ENCODE peak calls at places on chromosomes 2 and 18, in six cellular contexts. X, R, B, O, I and F are unnamed samples.

GRCh38 chr2:84486436-84487115 is 27.5 kb upstream of the SUCLG1 start:
- DNase-seq in X (no peak), R (no peak), B (no peak), O (peak; percentile 87), I (no peak), F (peak; percentile 49)

GRCh38 chr2:178858896-178859628 is 51.8 kb upstream of the TTN start:
- DNase-seq in X (no peak), R (no peak), B (no peak), O (no peak), I (no peak), F (no peak)

GRCh38 chr18:41917199-41917598 is 37.8 kb upstream of the PIK3C3 start:
- DNase-seq in X (no peak), R (no peak), B (no peak), O (no peak), I (no peak), F (no peak)

GRCh38 chr18:55856191-55856590 is 268.2 kb upstream of the TCF4 start:
- DNase-seq in X (peak; percentile 18), R (no peak), B (no peak), O (no peak), I (peak; percentile 63), F (peak; percentile 64)

GRCh38 chr18:47283476-47283875 is 32.0 kb upstream of the SKOR2 start:
- DNase-seq in X (no peak), R (peak; percentile 1), B (no peak), O (no peak), I (no peak), F (no peak)

GRCh38 chr2:159030674-159031380 is 62.4 kb downstream of the TANC1 start:
- DNase-seq in X (peak; percentile 21), R (no peak), B (no peak), O (peak; percentile 41), I (peak; percentile 60), F (peak; percentile 96)

GRCh38 chr2:150389487-150389886 is 98.0 kb downstream of the RND3 start:
- DNase-seq in X (no peak), R (no peak), B (no peak), O (no peak), I (no peak), F (peak; percentile 17)

GRCh38 chr2:174166261-174166660 is 82.1 kb downstream of the OLA1 start:
- DNase-seq in X (no peak), R (no peak), B (no peak), O (no peak), I (no peak), F (no peak)

GRCh38 chr2:22867921-22868320 is 517.1 kb upstream of the KLHL29 start:
- DNase-seq in X (no peak), R (no peak), B (no peak), O (no peak), I (no peak), F (no peak)

GRCh38 chr2:179049546-179050311 is at the start of gene CCDC141:
- DNase-seq in X (no peak), R (no peak), B (no peak), O (no peak), I (no peak), F (no peak)

GRCh38 chr2:55992465-55992864 is 68.9 kb upstream of the EFEMP1 start:
- DNase-seq in X (peak; percentile 30), R (peak; percentile 99), B (no peak), O (no peak), I (peak; percentile 77), F (peak; percentile 100)

GRCh38 chr2:199659207-199659606 is 191.8 kb downstream of the FTCDNL1 start:
- DNase-seq in X (no peak), R (no peak), B (peak; percentile 68), O (peak; percentile 25), I (peak; percentile 8), F (no peak)

GRCh38 chr2:16218651-16219050 is 278.3 kb downstream of the MYCN start:
- DNase-seq in X (peak; percentile 25), R (no peak), B (no peak), O (peak; percentile 60), I (no peak), F (no peak)

GRCh38 chr18:55522011-55522410 is 66.0 kb downstream of the TCF4 start:
- DNase-seq in X (no peak), R (no peak), B (no peak), O (peak; percentile 35), I (no peak), F (no peak)

GRCh38 chr18:38413202-38413601 is 847.6 kb upstream of the CELF4 start:
- DNase-seq in X (no peak), R (no peak), B (no peak), O (no peak), I (no peak), F (no peak)

GRCh38 chr2:79887747-79888374 is 375.0 kb downstream of the CTNNA2 start:
- DNase-seq in X (peak; percentile 8), R (peak; percentile 2), B (no peak), O (peak; percentile 34), I (peak; percentile 47), F (peak; percentile 26)

GRCh38 chr18:37299471-37300304 is 265.9 kb downstream of the CELF4 start:
- DNase-seq in X (peak; percentile 69), R (peak; percentile 87), B (no peak), O (peak; percentile 81), I (peak; percentile 77), F (peak; percentile 99)

GRCh38 chr2:205754924-205755321 is 72.6 kb downstream of the NRP2 start:
- DNase-seq in X (peak; percentile 66), R (no peak), B (no peak), O (peak; percentile 38), I (no peak), F (no peak)

GRCh38 chr2:168528469-168528868 is 72.4 kb downstream of the CERS6 start:
- DNase-seq in X (no peak), R (no peak), B (no peak), O (no peak), I (no peak), F (no peak)

GRCh38 chr2:205712983-205713531 is 30.8 kb downstream of the NRP2 start:
- DNase-seq in X (no peak), R (no peak), B (no peak), O (no peak), I (no peak), F (no peak)

GRCh38 chr2:241218131-241219029 is 29.9 kb downstream of the ANO7 start:
- DNase-seq in X (peak; percentile 29), R (no peak), B (peak; percentile 92), O (peak; percentile 34), I (no peak), F (no peak)

GRCh38 chr2:169676357-169676756 is 17.8 kb downstream of the CFAP210 start:
- DNase-seq in X (no peak), R (no peak), B (no peak), O (no peak), I (no peak), F (no peak)
- TF ChIP-seq CTCF in X (no peak), R (no peak), B (no peak), O (no peak), I (peak; percentile 9), F (no peak)

GRCh38 chr2:367246-367645 is 79.4 kb upstream of the ALKAL2 start:
- DNase-seq in X (no peak), R (no peak), B (no peak), O (no peak), I (no peak), F (no peak)

GRCh38 chr2:363823-364470 is 76.1 kb upstream of the ALKAL2 start:
- DNase-seq in X (no peak), R (no peak), B (no peak), O (no peak), I (no peak), F (no peak)

GRCh38 chr2:366706-367105 is 78.8 kb upstream of the ALKAL2 start:
- DNase-seq in X (no peak), R (no peak), B (no peak), O (no peak), I (no peak), F (no peak)

GRCh38 chr2:365367-366275 is 77.7 kb upstream of the ALKAL2 start:
- DNase-seq in X (no peak), R (no peak), B (no peak), O (no peak), I (no peak), F (no peak)

DNA sequence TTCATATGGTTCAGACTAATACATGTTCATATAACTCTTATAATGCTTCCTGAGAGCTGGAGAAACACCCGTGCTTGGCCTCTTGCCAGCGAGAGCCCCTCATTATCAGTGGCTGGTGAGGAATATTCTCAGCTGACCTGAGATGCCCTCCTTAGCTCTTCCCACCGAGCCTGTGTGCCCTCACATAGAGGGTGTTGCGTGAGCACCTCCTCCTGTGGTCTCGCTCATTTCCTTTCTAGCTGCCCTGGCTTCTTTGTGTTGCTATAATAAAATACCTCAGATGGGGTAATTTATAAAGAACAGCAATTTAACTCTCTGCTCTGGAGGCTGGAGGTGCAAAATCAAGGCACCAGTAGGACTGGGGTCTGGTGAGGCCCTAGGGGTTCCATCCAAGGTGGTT is 80.5 kb upstream of the ALKAL2 start:
- DNase-seq in X (no peak), R (no peak), B (no peak), O (no peak), I (no peak), F (no peak)
- TF ChIP-seq CTCF in X (no peak), R (no peak), B (no peak), O (no peak), I (no peak), F (no peak)

GRCh38 chr2:230924092-230924469 is 961 bp downstream of the GPR55 start:
- DNase-seq in X (no peak), R (no peak), B (peak; percentile 40), O (no peak), I (no peak), F (no peak)

GRCh38 chr2:230927711-230928341 is 2.8 kb upstream of the GPR55 start:
- DNase-seq in X (no peak), R (no peak), B (peak; percentile 66), O (no peak), I (no peak), F (no peak)

GRCh38 chr2:230924470-230925341 is at the start of gene GPR55:
- DNase-seq in X (peak; percentile 20), R (no peak), B (peak; percentile 77), O (peak; percentile 50), I (no peak), F (no peak)

GRCh38 chr2:230925443-230925878 is 419 bp upstream of the GPR55 start:
- DNase-seq in X (no peak), R (no peak), B (peak; percentile 64), O (no peak), I (no peak), F (no peak)

GRCh38 chr2:230925879-230926765 is 1.1 kb upstream of the GPR55 start:
- DNase-seq in X (no peak), R (no peak), B (peak; percentile 72), O (no peak), I (no peak), F (no peak)
- TF ChIP-seq CTCF in X (no peak), R (peak; percentile 5), B (no peak), O (no peak), I (no peak), F (peak; percentile 29)

GRCh38 chr2:152336103-152336853 is 1.3 kb downstream of the FMNL2 start:
- DNase-seq in X (peak; percentile 33), R (no peak), B (peak; percentile 83), O (peak; percentile 79), I (peak; percentile 58), F (no peak)

GRCh38 chr2:152334701-152335015 is 316 bp upstream of the FMNL2 start:
- DNase-seq in X (no peak), R (no peak), B (no peak), O (no peak), I (no peak), F (no peak)

GRCh38 chr2:152336854-152337510 is 2.0 kb downstream of the FMNL2 start:
- DNase-seq in X (no peak), R (no peak), B (no peak), O (peak; percentile 36), I (peak; percentile 17), F (no peak)

GRCh38 chr2:152335851-152336102 is 803 bp downstream of the FMNL2 start:
- DNase-seq in X (no peak), R (no peak), B (peak; percentile 80), O (peak; percentile 30), I (peak; percentile 16), F (no peak)

GRCh38 chr2:152335016-152335850 is at the start of gene FMNL2:
- DNase-seq in X (peak; percentile 66), R (no peak), B (peak; percentile 91), O (peak; percentile 88), I (peak; percentile 82), F (no peak)
- TF ChIP-seq CTCF in X (no peak), R (no peak), B (no peak), O (no peak), I (no peak), F (no peak)